ENCODE peak calls at places on chromosome 6, in seven cellular contexts. J is right atrium auricular region, A is ovary, D is adrenal gland, Y is spleen, V is left lung, H is body of pancreas. R is an unnamed sample.

GRCh38 chr6:12875061-12875460 is 158.5 kb downstream of the PHACTR1 start:
- DNase-seq in J (no peak), A (no peak), D (no peak), Y (no peak), V (no peak), H (no peak), R (no peak)

GRCh38 chr6:39909701-39910100 is 24.6 kb downstream of the MOCS1 start:
- DNase-seq in J (no peak), A (no peak), D (no peak), Y (no peak), V (no peak), H (no peak), R (no peak)

GRCh38 chr6:75094614-75095321 is 111.1 kb downstream of the COL12A1 start:
- DNase-seq in J (no peak), A (no peak), D (no peak), Y (no peak), V (no peak), H (no peak), R (no peak)

GRCh38 chr6:41271901-41272395 is 14.5 kb downstream of the TREM1 start:
- DNase-seq in J (peak; percentile 81), A (no peak), D (peak; percentile 73), Y (peak; percentile 93), V (peak; percentile 82), H (peak; percentile 13), R (no peak)

GRCh38 chr6:37319856-37320255 is 33.9 kb upstream of the RNF8 start:
- DNase-seq in J (no peak), A (no peak), D (no peak), Y (no peak), V (no peak), H (no peak), R (no peak)

GRCh38 chr6:138036111-138036510 is 71.1 kb downstream of the PERP start:
- DNase-seq in J (no peak), A (no peak), D (no peak), Y (no peak), V (no peak), H (no peak), R (no peak)

GRCh38 chr6:32113386-32114352 is 4.5 kb upstream of the TNXB start:
- DNase-seq in J (peak; percentile 95), A (peak; percentile 95), D (peak; percentile 96), Y (peak; percentile 77), V (peak; percentile 83), H (peak; percentile 62), R (no peak)

GRCh38 chr6:41257369-41258195 is 28.9 kb downstream of the TREM1 start:
- DNase-seq in J (no peak), A (peak; percentile 57), D (peak; percentile 80), Y (no peak), V (no peak), H (peak; percentile 83), R (no peak)

GRCh38 chr6:5930143-5930770 is 76.5 kb downstream of the NRN1 start:
- DNase-seq in J (no peak), A (no peak), D (no peak), Y (no peak), V (no peak), H (no peak), R (no peak)

GRCh38 chr6:168035098-168035660 is 37.7 kb downstream of the KIF25 start:
- DNase-seq in J (peak; percentile 70), A (peak; percentile 75), D (peak; percentile 80), Y (peak; percentile 81), V (no peak), H (peak; percentile 42), R (no peak)

GRCh38 chr6:155103816-155104366 is 108.8 kb downstream of the TIAM2 start:
- DNase-seq in J (no peak), A (no peak), D (no peak), Y (no peak), V (no peak), H (no peak), R (no peak)

GRCh38 chr6:130517444-130517931 is 151.7 kb downstream of the TMEM200A start:
- DNase-seq in J (no peak), A (no peak), D (no peak), Y (no peak), V (no peak), H (no peak), R (peak; percentile 64)

GRCh38 chr6:149246691-149247384 is 70.7 kb upstream of the TAB2 start:
- DNase-seq in J (no peak), A (no peak), D (no peak), Y (peak; percentile 86), V (peak; percentile 54), H (no peak), R (peak; percentile 68)

GRCh38 chr6:45681860-45682488 is 304.2 kb upstream of the SUPT3H start:
- DNase-seq in J (no peak), A (no peak), D (no peak), Y (no peak), V (peak; percentile 73), H (no peak), R (peak; percentile 81)

GRCh38 chr6:43455034-43455747 is at the start of gene DLK2:
- DNase-seq in J (no peak), A (no peak), D (no peak), Y (peak; percentile 81), V (no peak), H (peak; percentile 22), R (peak; percentile 36)

GRCh38 chr6:166444446-166444845 is 61.7 kb upstream of the MPC1 start:
- DNase-seq in J (no peak), A (no peak), D (no peak), Y (no peak), V (no peak), H (no peak), R (no peak)

GRCh38 chr6:166440729-166441128 is 58.0 kb upstream of the MPC1 start:
- DNase-seq in J (no peak), A (no peak), D (no peak), Y (no peak), V (no peak), H (no peak), R (no peak)

GRCh38 chr6:166442131-166442530 is 59.4 kb upstream of the MPC1 start:
- DNase-seq in J (no peak), A (no peak), D (no peak), Y (no peak), V (no peak), H (no peak), R (no peak)

GRCh38 chr6:166441641-166442078 is 58.9 kb upstream of the MPC1 start:
- DNase-seq in J (no peak), A (no peak), D (no peak), Y (no peak), V (no peak), H (no peak), R (no peak)

DNA sequence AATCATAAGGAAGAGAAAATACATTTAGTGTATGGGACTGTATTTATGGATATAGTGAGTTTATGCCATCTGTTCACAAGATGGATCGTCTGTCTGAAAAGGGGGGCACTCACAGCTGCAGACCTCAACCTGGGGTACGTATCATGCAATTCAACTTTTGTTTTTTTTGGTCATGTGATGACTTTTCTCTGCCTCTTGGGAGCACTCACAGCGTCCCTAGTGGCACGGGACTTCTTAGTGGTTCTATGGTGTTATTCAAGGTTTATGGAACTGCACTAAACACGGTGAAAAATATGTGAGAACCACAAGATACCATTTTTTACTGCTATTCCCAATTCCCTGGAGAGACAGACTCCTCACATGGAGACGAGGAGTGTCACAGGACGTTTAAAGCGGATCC is 60.4 kb upstream of the MPC1 start:
- DNase-seq in J (no peak), A (no peak), D (no peak), Y (no peak), V (no peak), H (no peak), R (no peak)
- TF ChIP-seq CTCF in J (no peak), A (no peak), D (no peak), Y (no peak), V (no peak), H (no peak), R (peak; percentile 33)

GRCh38 chr6:107712523-107713213 is 111.4 kb downstream of the SCML4 start:
- DNase-seq in J (no peak), A (no peak), D (peak; percentile 60), Y (no peak), V (no peak), H (no peak), R (no peak)

GRCh38 chr6:107714104-107714503 is 110.0 kb downstream of the SCML4 start:
- DNase-seq in J (no peak), A (no peak), D (no peak), Y (no peak), V (no peak), H (no peak), R (no peak)

GRCh38 chr6:107711412-107711811 is 112.7 kb downstream of the SCML4 start:
- DNase-seq in J (no peak), A (no peak), D (no peak), Y (no peak), V (no peak), H (no peak), R (no peak)

GRCh38 chr6:107711953-107712522 is 112.1 kb downstream of the SCML4 start:
- DNase-seq in J (no peak), A (no peak), D (no peak), Y (no peak), V (no peak), H (no peak), R (no peak)

DNA sequence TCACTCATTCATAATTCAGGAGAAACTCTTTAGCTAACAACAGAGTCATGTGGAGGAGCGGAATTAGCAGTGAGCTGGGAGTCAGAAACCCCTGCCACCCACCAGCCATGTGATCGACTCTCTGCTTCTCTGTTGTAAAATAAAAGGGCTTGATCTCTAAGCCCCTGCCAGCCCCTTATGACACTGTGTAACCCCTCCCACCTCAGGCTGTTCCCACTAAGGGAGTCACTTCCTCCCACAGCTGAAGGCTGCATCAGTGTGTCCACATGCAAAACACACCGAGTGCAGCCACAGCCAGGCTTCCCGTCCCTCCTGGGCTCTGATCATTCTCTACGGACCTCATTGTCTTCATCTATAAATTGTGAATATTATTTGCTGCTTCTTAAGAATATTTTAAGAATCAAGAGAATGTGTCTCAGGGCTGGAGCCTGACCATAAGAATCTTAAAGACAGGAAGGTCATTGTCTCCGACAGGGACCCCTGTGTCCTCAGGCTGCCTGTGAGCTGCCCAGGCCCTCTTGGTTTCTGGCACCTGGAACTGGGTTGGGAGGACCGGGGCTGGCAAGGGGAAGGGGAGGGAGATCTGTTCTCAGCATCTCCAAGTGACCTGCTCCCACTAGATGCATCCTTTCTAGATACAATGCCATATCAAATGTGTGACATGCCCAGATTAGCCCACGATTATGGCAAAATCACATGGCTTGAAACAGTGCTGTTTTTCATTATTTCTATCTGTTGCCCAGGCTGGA is 110.7 kb downstream of the SCML4 start:
- DNase-seq in J (no peak), A (no peak), D (no peak), Y (no peak), V (no peak), H (no peak), R (no peak)
- H3K4me3 ChIP-seq in J (peak overlapping the region; percentile 21), A (peak overlapping the region; percentile 2), D (no peak overlapping the region), Y (peak overlapping the region; percentile 43), V (no peak overlapping the region), H (no peak overlapping the region), R (no peak overlapping the region)

GRCh38 chr6:85802162-85802561 is 159.5 kb upstream of the SYNCRIP start:
- DNase-seq in J (no peak), A (no peak), D (no peak), Y (no peak), V (no peak), H (no peak), R (no peak)
- H3K27me3 ChIP-seq in J (no peaks in the 10 kb centered on the region), A (no peaks in the 10 kb centered on the region), D (no peaks in the 10 kb centered on the region), Y (no peaks in the 10 kb centered on the region), V (no peaks in the 10 kb centered on the region), H (no peaks in the 10 kb centered on the region), R (no peaks in the 10 kb centered on the region)

GRCh38 chr6:50305660-50306059 is 255.9 kb upstream of the DEFB112 start:
- DNase-seq in J (no peak), A (no peak), D (no peak), Y (no peak), V (no peak), H (no peak), R (no peak)
- TF ChIP-seq CTCF in J (no peak), A (no peak), D (no peak), Y (no peak), V (no peak), H (no peak), R (no peak)